ENCODE peak calls at places on chromosomes 16 and 17, in six cellular contexts. M is lung, J is tibial artery, S is IMR-90, Z is HAP-1, I is small intestine. B is an unnamed sample. For H3K9me3, the result is how much of the 10 kb centered on the place peaks cover.

GRCh38 chr17:81513669-81514484 is 1.3 kb upstream of the ACTG1 start:
- DNase-seq in Z (peak), J (peak), S (peak), M (peak), I (peak), B (no peak)

GRCh38 chr16:73280366-73280765 is 232.4 kb upstream of the ZFHX3 start:
- DNase-seq in S (no peak), I (no peak), J (no peak), M (no peak), Z (no peak), B (no peak)

GRCh38 chr16:5738586-5738985 is 641.0 kb upstream of the EEF2KMT start:
- DNase-seq in S (no peak), I (no peak), J (no peak), Z (no peak), M (no peak), B (no peak)

GRCh38 chr17:65753348-65753747 is 191.9 kb upstream of the AXIN2 start:
- DNase-seq in J (no peak), S (no peak), I (no peak), M (no peak), Z (no peak), B (no peak)

GRCh38 chr16:80938035-80938927 is 68.4 kb downstream of the CMC2 start:
- DNase-seq in Z (peak), S (peak), I (no peak), M (no peak), J (peak), B (no peak)

GRCh38 chr17:28174352-28175046 is 132.0 kb downstream of the NLK start:
- DNase-seq in M (no peak), S (no peak), Z (no peak), J (no peak), I (peak), B (no peak)

GRCh38 chr16:23965137-23965733 is 129.5 kb downstream of the PRKCB start:
- DNase-seq in J (no peak), M (no peak), I (no peak), S (no peak), Z (no peak), B (no peak)

GRCh38 chr17:63676540-63676933 is 23.4 kb downstream of the LIMD2 start:
- DNase-seq in S (no peak), Z (no peak), J (no peak), I (peak), M (no peak), B (no peak)

GRCh38 chr17:74037320-74037719 is 166.2 kb upstream of the RPL38 start:
- DNase-seq in M (no peak), Z (no peak), S (no peak), I (peak), J (no peak), B (no peak)

DNA sequence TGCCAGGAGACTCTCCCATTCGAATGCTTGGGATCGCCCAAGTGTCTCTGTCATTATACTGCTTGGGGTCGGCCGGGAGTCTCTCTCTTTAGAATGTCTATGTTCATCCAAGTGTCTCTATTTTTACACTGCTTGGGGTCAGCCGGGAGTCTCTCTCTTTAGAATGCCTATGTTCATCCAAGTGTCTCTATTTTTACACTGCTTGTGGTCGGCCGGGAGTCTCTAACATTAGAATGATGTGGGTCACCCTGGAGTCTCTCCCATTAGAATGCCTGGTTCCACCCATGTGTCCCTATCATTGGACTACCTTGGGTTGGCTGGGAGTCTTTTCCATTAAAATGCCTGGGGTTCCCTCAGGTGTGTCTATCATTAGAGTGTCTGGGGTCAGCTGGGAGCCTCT is 2230.4 kb downstream of the TP53TG3F start:
- DNase-seq in S (no peak), M (no peak), J (no peak), I (no peak), Z (no peak), B (no peak)
- H3K9me3 ChIP-seq in S (under half), M (under half), J (under half), I (under half), Z (under half), B (under half)

DNA sequence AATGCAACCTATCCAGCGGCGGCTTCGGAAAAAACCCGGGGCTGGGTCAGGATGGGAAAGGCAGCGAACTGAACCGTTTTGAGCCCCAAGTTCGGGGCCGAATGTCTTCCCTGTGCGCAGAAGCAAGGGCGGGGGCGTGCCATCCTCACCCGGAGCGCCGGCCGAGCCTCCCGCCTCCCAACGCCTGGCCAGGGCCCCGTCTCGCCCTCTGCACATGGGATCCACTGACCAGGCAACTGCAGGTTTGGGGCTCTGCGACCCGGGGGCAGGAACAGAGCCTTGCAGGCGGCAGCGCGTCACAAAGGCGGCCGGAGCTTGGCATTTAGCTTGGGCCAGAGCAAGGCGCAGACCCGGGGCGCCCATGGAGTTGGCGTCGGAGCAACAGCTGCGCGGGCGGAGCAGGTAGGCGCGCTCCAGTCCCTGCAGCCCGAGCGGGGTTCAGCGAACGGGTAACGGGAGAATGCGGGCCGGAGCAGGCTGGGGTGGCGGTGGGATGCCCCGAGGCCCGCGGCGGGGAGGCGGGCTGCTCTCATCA is at the start of gene FBXO39:
- DNase-seq in I (no peak), M (no peak), Z (no peak), S (no peak), J (no peak), B (no peak)
- H3K9me3 ChIP-seq in I (under half), M (under half), Z (under half), S (under half), J (half or more), B (under half)

DNA sequence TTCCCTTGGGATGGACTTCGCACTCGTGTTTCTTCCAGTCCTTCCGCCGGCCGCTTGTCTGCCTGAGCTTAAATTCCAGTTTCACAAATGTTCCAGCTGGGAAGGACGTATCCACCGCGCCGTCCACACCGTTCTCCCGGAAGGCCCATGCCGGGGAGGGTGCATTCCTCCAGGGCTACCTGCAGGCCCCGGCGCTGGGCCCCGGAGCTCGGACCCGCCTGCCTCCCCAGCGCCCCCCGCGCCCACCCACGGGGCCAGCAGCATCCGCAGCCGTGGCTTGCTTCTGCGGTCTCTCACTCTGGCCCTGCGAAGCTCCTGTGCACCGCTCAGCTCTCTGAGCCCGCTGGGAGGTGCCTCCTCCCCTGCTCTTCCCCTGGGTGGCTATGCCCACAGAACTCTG is 2084.1 kb downstream of the TP53TG3F start:
- DNase-seq in Z (no peak), I (no peak), M (no peak), S (no peak), J (no peak), B (no peak)
- H3K9me3 ChIP-seq in Z (under half), I (under half), M (under half), S (under half), J (under half), B (under half)

GRCh38 chr16:82664181-82664580 is 37.4 kb downstream of the CDH13 start:
- DNase-seq in Z (no peak), M (no peak), I (no peak), J (no peak), S (no peak), B (no peak)
- H3K9me3 ChIP-seq in Z (under half), M (under half), I (under half), J (under half), S (under half), B (under half)

B was measured in T-helper 17 cell.